ENCODE peak calls at places on chromosome 3, in nine cellular contexts. M is OCI-LY7; J is tibial nerve; B is esophagus muscularis mucosa; L is CD8-positive, alpha-beta T cell; T is heart left ventricle; S is neuronal stem cell; I is Panc1; N is HCT116. P is an unnamed sample.
A peak's percentile ranks its signal among the peaks of the same experiment; 100 is the strongest.

GRCh38 chr3:178129109-178129508 is 407.1 kb upstream of the KCNMB2 start:
- DNase-seq in T (no peak), S (no peak), M (no peak), B (no peak), J (no peak), L (no peak), N (no peak), I (no peak), P (no peak)

GRCh38 chr3:125443923-125444322 is 68.8 kb upstream of the ZNF148 start:
- DNase-seq in I (no peak), L (no peak), B (no peak), T (no peak), S (no peak), J (no peak), M (no peak), N (no peak), P (no peak)

GRCh38 chr3:136584728-136585127 is 167.4 kb downstream of the STAG1 start:
- DNase-seq in L (no peak), S (no peak), B (no peak), J (no peak), I (no peak), T (no peak), M (no peak), N (no peak), P (no peak)

GRCh38 chr3:124178531-124178930 is 186.6 kb upstream of the ROPN1 start:
- DNase-seq in I (no peak), M (no peak), L (no peak), N (no peak), T (no peak), J (no peak), B (no peak), S (no peak), P (no peak)

GRCh38 chr3:60674870-60675269 is 576.4 kb downstream of the FHIT start:
- DNase-seq in L (no peak), J (no peak), S (no peak), B (no peak), T (no peak), M (no peak), N (no peak), I (no peak), P (no peak)

GRCh38 chr3:141393151-141394076 is 25.1 kb downstream of the ZBTB38 start:
- DNase-seq in B (no peak), N (no peak), S (peak; percentile 80), J (no peak), T (no peak), L (no peak), I (no peak), M (no peak), P (no peak)

GRCh38 chr3:171349392-171349791 is 110.8 kb downstream of the TNIK start:
- DNase-seq in J (no peak), L (no peak), B (no peak), S (no peak), N (no peak), I (no peak), T (no peak), M (no peak), P (no peak)

GRCh38 chr3:16490062-16490641 is 23.3 kb downstream of the RFTN1 start:
- DNase-seq in S (no peak), B (no peak), J (no peak), M (no peak), T (no peak), I (no peak), N (no peak), L (no peak), P (no peak)

GRCh38 chr3:189071452-189071851 is 100.3 kb upstream of the TPRG1 start:
- DNase-seq in L (no peak), M (no peak), N (no peak), B (no peak), T (no peak), J (no peak), I (no peak), S (no peak), P (no peak)

GRCh38 chr3:21331321-21331720 is 419.7 kb downstream of the ZNF385D start:
- DNase-seq in N (no peak), L (no peak), I (no peak), M (no peak), B (no peak), T (no peak), J (no peak), S (no peak), P (no peak)

DNA sequence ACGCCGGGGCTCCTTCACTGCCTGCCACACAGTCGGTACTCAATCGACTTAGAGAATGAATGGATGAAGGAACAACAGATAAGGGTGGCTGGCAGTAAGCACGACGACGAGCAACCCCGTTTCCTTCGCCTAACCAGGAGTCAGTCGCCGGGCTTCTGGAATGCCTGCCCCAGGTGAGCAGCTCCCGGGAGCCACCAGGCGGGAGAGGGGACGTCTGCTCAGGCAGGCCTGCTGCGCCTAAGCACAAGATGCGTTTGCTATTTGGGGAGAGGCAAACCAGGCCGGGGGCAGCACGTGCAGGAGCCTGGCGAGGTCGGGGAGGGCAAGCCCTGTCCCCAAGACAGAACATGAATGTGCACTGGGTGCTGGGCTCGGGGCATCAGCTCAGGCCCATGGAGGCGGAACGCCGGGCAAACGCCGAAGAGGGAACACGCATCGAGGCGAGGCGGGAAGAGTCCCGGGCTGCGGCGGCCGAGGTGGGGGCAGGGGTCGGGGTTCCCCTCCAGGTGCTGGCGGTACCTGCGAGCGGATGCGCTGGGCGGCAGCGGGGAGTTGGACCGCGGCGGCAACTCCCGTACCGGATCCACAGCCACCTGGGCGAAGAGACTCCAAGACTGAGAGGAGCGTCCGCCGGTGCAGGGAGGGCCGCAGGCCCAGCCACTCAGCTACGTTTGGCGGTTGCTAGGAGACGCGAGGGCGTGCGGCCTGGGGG is at the start of gene CFAP92:
- DNase-seq in N (peak; percentile 23), T (peak; percentile 94), J (peak; percentile 47), I (no peak), M (peak; percentile 88), S (peak; percentile 80), B (peak; percentile 97), L (peak; percentile 88), P (peak; percentile 86)
- H3K4me3 ChIP-seq in N (peak within 1 kb of the TSS; percentile 36), T (peak within 1 kb of the TSS; percentile 31), J (peak within 1 kb of the TSS; percentile 40), I (peak within 1 kb of the TSS; percentile 37), M (peak within 1 kb of the TSS; percentile 55), S (peak within 1 kb of the TSS; percentile 81), B (peak within 1 kb of the TSS; percentile 55), L (peak within 1 kb of the TSS; percentile 39), P (peak within 1 kb of the TSS; percentile 40)

GRCh38 chr3:52487050-52487787 is 7.9 kb upstream of the STAB1 start:
- DNase-seq in B (no peak), I (no peak), N (no peak), L (no peak), S (no peak), M (no peak), J (no peak), T (no peak), P (no peak)
- H3K4me1 ChIP-seq in B (peaks cover 72% of the 10 kb centered on the region), I (no peaks in the 10 kb centered on the region), N (no peaks in the 10 kb centered on the region), L (no peaks in the 10 kb centered on the region), S (peaks cover 4% of the 10 kb centered on the region), M (no peaks in the 10 kb centered on the region), J (peaks cover 22% of the 10 kb centered on the region), T (peaks cover 20% of the 10 kb centered on the region), P (no peaks in the 10 kb centered on the region)

DNA sequence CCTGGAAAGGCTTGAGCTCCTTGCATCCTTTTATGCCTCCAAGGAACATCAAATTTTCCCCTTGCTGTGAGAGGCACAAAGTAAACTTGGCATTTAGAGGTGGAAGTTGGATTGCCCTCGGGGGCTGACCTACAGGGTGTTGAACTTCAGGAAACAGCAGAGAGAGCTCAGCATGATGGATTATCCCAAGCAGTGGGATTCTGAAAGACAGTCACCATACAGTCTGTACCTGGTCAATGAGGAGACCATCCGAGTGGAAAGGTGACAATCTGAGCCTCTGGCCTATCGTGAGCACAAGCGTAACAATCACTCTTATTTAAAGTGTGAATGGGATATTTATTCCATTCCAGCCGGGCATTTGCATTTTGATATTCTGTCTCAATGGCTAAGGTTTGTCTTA is 105.6 kb upstream of the NECTIN3 start:
- DNase-seq in N (no peak), I (no peak), M (no peak), J (no peak), S (no peak), B (no peak), T (no peak), L (no peak), P (no peak)
- H3K4me3 ChIP-seq in N (no peak overlapping the region), I (no peak overlapping the region), M (no peak overlapping the region), J (no peak overlapping the region), S (no peak overlapping the region), B (no peak overlapping the region), T (no peak overlapping the region), L (no peak overlapping the region), P (no peak overlapping the region)

GRCh38 chr3:14537590-14538450 is 2.3 kb downstream of the GRIP2 start:
- DNase-seq in S (no peak), I (no peak), T (no peak), B (no peak), J (no peak), L (no peak), M (peak; percentile 7), N (peak; percentile 47), P (no peak)
- H3K4me1 ChIP-seq in S (peaks cover 12% of the 10 kb centered on the region), I (peaks cover 6% of the 10 kb centered on the region), T (peaks cover 34% of the 10 kb centered on the region), B (peaks cover 22% of the 10 kb centered on the region), J (no peaks in the 10 kb centered on the region), L (no peaks in the 10 kb centered on the region), M (no peaks in the 10 kb centered on the region), N (peaks cover 12% of the 10 kb centered on the region), P (no peaks in the 10 kb centered on the region)

GRCh38 chr3:39147711-39148115 is 5.7 kb downstream of the CSRNP1 start:
- DNase-seq in L (no peak), M (peak; percentile 79), B (no peak), T (no peak), S (no peak), I (no peak), J (no peak), N (no peak), P (no peak)
- H3K4me3 ChIP-seq in L (peak overlapping the region; percentile 55), M (peak overlapping the region; percentile 79), B (peak overlapping the region; percentile 25), T (peak overlapping the region; percentile 3), S (no peak overlapping the region), I (no peak overlapping the region), J (peak overlapping the region; percentile 13), N (peak overlapping the region; percentile 31), P (no peak overlapping the region)

GRCh38 chr3:15301761-15302160 is 30.6 kb downstream of the SH3BP5 start:
- DNase-seq in L (no peak), T (no peak), S (no peak), M (no peak), N (no peak), I (no peak), J (no peak), B (no peak), P (no peak)
- H3K4me1 ChIP-seq in L (peaks cover 45% of the 10 kb centered on the region), T (no peaks in the 10 kb centered on the region), S (peaks cover 4% of the 10 kb centered on the region), M (peaks cover 8% of the 10 kb centered on the region), N (peaks cover 27% of the 10 kb centered on the region), I (no peaks in the 10 kb centered on the region), J (peaks cover 12% of the 10 kb centered on the region), B (peaks cover 6% of the 10 kb centered on the region), P (no peaks in the 10 kb centered on the region)

GRCh38 chr3:194139977-194140351 is 4.0 kb downstream of the HES1 start:
- DNase-seq in L (no peak), I (no peak), J (no peak), B (no peak), N (no peak), M (no peak), T (no peak), S (no peak), P (no peak)
- H3K4me3 ChIP-seq in L (no peak overlapping the region), I (peak overlapping the region; percentile 16), J (no peak overlapping the region), B (no peak overlapping the region), N (peak overlapping the region; percentile 10), M (peak overlapping the region; percentile 2), T (no peak overlapping the region), S (no peak overlapping the region), P (no peak overlapping the region)

DNA sequence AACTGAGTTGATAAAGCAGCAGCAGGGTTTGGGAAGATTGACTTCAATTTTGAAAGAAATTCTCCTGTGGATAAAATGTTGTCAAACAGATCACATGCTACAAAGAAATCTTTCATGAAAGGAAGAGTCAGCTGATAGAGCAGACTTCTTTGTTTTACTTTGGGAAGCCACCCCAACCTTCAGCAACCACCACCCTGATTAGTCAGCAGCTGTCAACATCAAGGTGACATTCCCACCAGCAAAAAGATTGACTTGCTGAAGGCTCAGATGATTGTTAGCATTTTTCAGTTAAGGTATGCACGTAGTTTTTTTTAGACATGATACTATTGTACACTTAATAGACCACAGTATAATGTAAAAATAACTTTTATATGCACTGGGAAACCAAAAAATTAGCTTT is 87.6 kb upstream of the ACKR4 start:
- DNase-seq in L (no peak), J (no peak), B (no peak), S (no peak), T (no peak), N (no peak), M (no peak), I (no peak), P (no peak)
- H3K4me1 ChIP-seq in L (no peaks in the 10 kb centered on the region), J (no peaks in the 10 kb centered on the region), B (no peaks in the 10 kb centered on the region), S (no peaks in the 10 kb centered on the region), T (no peaks in the 10 kb centered on the region), N (no peaks in the 10 kb centered on the region), M (no peaks in the 10 kb centered on the region), I (no peaks in the 10 kb centered on the region), P (no peaks in the 10 kb centered on the region)